ENCODE peak calls at places on chromosomes 2 and 18, in four cellular contexts. B is gastrocnemius medialis; F is NCI-H2171; V is activated CD4-positive, alpha-beta T cell treated with anti-CD3 and anti-CD28 coated beads for 48 hours. S is an unnamed sample.

GRCh38 chr2:36459725-36460137 is 104.2 kb downstream of the CRIM1 start:
- DNase-seq in B (no peak), F (no peak), V (no peak), S (peak; percentile 13)

GRCh38 chr2:100246163-100247145 is 75.8 kb downstream of the LONRF2 start:
- DNase-seq in V (peak; percentile 42), F (peak; percentile 88), B (no peak), S (peak; percentile 46)

GRCh38 chr18:37452697-37453385 is 112.8 kb downstream of the CELF4 start:
- DNase-seq in V (no peak), B (no peak), F (no peak), S (no peak)

GRCh38 chr2:127545189-127545588 is 9.7 kb downstream of the MYO7B start:
- DNase-seq in B (no peak), V (no peak), F (no peak), S (no peak)

GRCh38 chr2:152600698-152601097 is 116.6 kb downstream of the PRPF40A start:
- DNase-seq in F (no peak), V (no peak), B (no peak), S (no peak)

GRCh38 chr2:88099798-88100488 is 27.9 kb downstream of the FABP1 start:
- DNase-seq in F (no peak), B (peak; percentile 51), V (peak; percentile 11), S (no peak)

GRCh38 chr2:197851451-197851850 is 47.1 kb downstream of the PLCL1 start:
- DNase-seq in B (no peak), V (no peak), F (no peak), S (no peak)

GRCh38 chr18:12886498-12887126 is 2.6 kb upstream of the PTPN2 start:
- DNase-seq in V (peak; percentile 31), B (no peak), F (no peak), S (no peak)

GRCh38 chr18:73283788-73284187 is 416.0 kb upstream of the NETO1 start:
- DNase-seq in B (no peak), V (no peak), F (no peak), S (no peak)

GRCh38 chr2:101306410-101306809 is 2.1 kb downstream of the RNF149 start:
- DNase-seq in F (no peak), B (no peak), V (peak; percentile 24), S (no peak)

GRCh38 chr2:170714156-170715061 is 728 bp upstream of the SP5 start:
- DNase-seq in F (no peak), V (peak; percentile 20), B (no peak), S (peak; percentile 97)

GRCh38 chr2:21452678-21453077 is 328.9 kb downstream of the TDRD15 start:
- DNase-seq in V (no peak), F (no peak), B (no peak), S (no peak)

GRCh38 chr2:10032746-10033105 is 10.6 kb upstream of the KLF11 start:
- DNase-seq in B (no peak), F (no peak), V (no peak), S (no peak)

GRCh38 chr2:8957593-8957992 is 45.9 kb downstream of the MBOAT2 start:
- DNase-seq in B (no peak), V (no peak), F (no peak), S (no peak)

GRCh38 chr2:107621186-107621835 is 205.4 kb upstream of the RGPD4 start:
- DNase-seq in V (no peak), B (no peak), F (no peak), S (no peak)

GRCh38 chr2:595831-596592 is 81.2 kb downstream of the TMEM18 start:
- DNase-seq in B (no peak), F (no peak), V (no peak), S (no peak)

S was measured in HuH-7.5.